ENCODE peak calls at places on chromosomes 16 and 17, in eight cellular contexts. P is H1, J is keratinocyte, O is H9, U is fibroblast of lung, X is neural progenitor cell, F is HepG2, G is HCT116. C is an unnamed sample.
A peak's percentile ranks its signal among the peaks of the same experiment; 100 is the strongest.

GRCh38 chr17:81470270-81470943 is 42.2 kb downstream of the ACTG1 start:
- DNase-seq in P (no peak), J (no peak), O (no peak), U (no peak), X (no peak), F (no peak), G (no peak), C (no peak)

GRCh38 chr17:44350733-44351226 is 5.7 kb downstream of the GRN start:
- DNase-seq in P (peak; percentile 90), J (no peak), O (peak; percentile 90), U (peak; percentile 25), X (peak; percentile 80), F (peak; percentile 57), G (no peak), C (peak; percentile 90)

GRCh38 chr16:79069634-79070033 is 530.9 kb downstream of the MAF start:
- DNase-seq in P (no peak), J (no peak), O (no peak), U (no peak), X (no peak), F (no peak), G (no peak), C (no peak)

GRCh38 chr17:27466748-27467375 is 10.6 kb downstream of the KSR1 start:
- DNase-seq in P (no peak), J (no peak), O (no peak), U (no peak), X (no peak), F (no peak), G (no peak), C (no peak)

GRCh38 chr16:50671644-50672260 is 9.4 kb downstream of the SNX20 start:
- DNase-seq in P (peak; percentile 74), J (peak; percentile 7), O (no peak), U (no peak), X (peak; percentile 52), F (peak; percentile 36), G (peak; percentile 64), C (peak; percentile 79)

GRCh38 chr16:9844361-9844760 is 337.9 kb downstream of the GRIN2A start:
- DNase-seq in P (no peak), J (no peak), O (no peak), U (peak; percentile 75), X (no peak), F (no peak), G (no peak), C (no peak)

GRCh38 chr16:67486805-67487204 is 3.5 kb upstream of the AGRP start:
- DNase-seq in P (no peak), J (no peak), O (no peak), U (no peak), X (no peak), F (no peak), G (no peak), C (peak; percentile 36)

GRCh38 chr17:76539631-76540271 is at the start of gene PRCD:
- DNase-seq in P (no peak), J (no peak), O (peak; percentile 58), U (no peak), X (peak; percentile 47), F (no peak), G (no peak), C (peak; percentile 53)

GRCh38 chr16:57533618-57534336 is 2.6 kb downstream of the CCDC102A start:
- DNase-seq in P (peak; percentile 43), J (no peak), O (peak; percentile 25), U (no peak), X (no peak), F (no peak), G (no peak), C (peak; percentile 62)

GRCh38 chr16:30121741-30122620 is 1.0 kb downstream of the MAPK3 start:
- DNase-seq in P (peak; percentile 47), J (no peak), O (peak; percentile 33), U (no peak), X (no peak), F (no peak), G (no peak), C (no peak)
- H2AFZ ChIP-seq in P (no peak overlapping the region), J (peak overlapping the region; percentile 66), O (no peak overlapping the region), U (no peak overlapping the region), X (peak overlapping the region; percentile 70), F (no peak overlapping the region), G (no peak overlapping the region), C (peak overlapping the region; percentile 12)

DNA sequence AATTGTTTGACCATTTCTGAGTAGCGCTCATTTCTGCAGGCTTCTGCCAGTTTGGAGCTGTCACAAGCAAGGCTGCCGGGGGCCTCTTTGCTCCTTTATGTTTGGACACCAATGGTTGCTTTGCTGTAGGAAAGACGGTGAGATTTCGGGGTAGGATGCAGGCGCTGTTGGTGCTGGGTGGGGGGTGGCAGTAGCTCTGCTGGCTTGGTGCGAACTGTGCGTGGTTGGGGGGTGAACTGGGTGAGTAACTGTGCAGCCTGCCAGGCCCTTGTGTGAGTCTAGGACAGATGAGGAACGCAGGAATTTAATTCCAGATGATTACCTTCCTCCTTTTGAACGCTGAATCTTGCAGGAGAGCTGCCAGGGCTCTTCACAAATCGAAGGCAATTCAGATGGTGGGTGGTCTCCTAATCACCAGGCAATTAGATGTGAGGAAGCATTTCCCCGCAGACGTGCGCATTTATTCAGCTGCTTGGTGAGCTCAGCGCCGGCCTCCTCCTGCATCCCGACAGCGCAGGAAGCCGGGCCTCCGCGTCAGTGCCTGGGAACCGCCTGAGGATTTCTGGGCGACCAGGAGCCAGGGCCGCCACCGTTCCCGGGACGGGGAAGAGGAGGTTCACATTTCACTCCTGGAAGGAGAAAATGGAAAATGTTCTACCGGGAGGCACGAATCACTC is 154.4 kb downstream of the FOXL1 start:
- DNase-seq in P (peak; percentile 72), J (no peak), O (peak; percentile 74), U (peak; percentile 82), X (peak; percentile 81), F (no peak), G (no peak), C (no peak)
- H3K4me2 ChIP-seq in P (peak overlapping the region; percentile 42), J (peak overlapping the region; percentile 48), O (peak overlapping the region; percentile 2), U (no peak overlapping the region), X (peak overlapping the region; percentile 35), F (no peak overlapping the region), G (no peak overlapping the region), C (no peak overlapping the region)

GRCh38 chr17:64653985-64654355 is 8.1 kb downstream of the SMURF2 start:
- DNase-seq in P (no peak), J (no peak), O (no peak), U (no peak), X (no peak), F (no peak), G (no peak), C (no peak)
- H3K9ac ChIP-seq in P (no peak overlapping the region), J (peak overlapping the region; percentile 48), O (no peak overlapping the region), U (no peak overlapping the region), X (no peak overlapping the region), F (no peak overlapping the region), G (peak overlapping the region; percentile 2), C (no peak overlapping the region)

DNA sequence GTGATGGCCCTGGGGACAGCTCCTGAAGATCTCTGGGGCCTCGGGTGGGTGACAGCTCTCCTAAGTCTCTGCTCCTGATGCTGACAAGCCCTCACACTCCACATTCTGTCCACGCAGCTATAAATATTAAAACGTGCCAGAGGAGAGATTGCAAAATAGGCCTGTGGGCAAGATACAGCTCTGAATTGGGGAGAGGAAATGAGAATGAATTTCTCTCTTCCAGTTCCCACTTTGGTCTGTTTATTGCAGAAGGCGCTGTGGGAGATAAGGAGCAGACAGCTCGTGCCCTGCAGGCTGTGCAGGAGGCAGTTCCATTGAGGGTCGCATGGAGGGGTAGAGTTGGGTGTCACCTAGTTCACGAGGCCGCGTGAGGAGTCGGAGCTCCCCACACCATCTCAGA is 87.5 kb upstream of the SDK2 start:
- DNase-seq in P (no peak), J (no peak), O (no peak), U (no peak), X (no peak), F (no peak), G (no peak), C (no peak)
- H2AFZ ChIP-seq in P (no peak overlapping the region), J (no peak overlapping the region), O (no peak overlapping the region), U (no peak overlapping the region), X (no peak overlapping the region), F (no peak overlapping the region), G (no peak overlapping the region), C (no peak overlapping the region)

DNA sequence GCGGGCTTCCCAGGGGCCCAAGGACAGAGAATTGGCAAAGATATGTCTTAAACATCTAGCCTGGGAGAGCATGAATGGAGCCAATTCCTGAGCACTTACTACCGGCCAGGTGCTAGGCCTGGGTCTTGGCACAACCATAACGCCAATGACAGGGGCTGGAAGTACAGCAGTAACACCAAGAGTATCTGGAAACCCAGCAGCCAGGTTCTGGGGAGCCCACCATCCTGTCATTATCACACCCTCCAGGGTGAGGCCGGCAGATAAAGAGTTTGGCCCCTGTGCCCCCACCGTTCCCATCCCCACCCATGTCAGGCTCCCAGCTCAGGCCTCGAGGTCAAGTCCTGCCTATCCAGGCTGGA is 512 bp upstream of the TMC8 start:
- DNase-seq in P (no peak), J (no peak), O (no peak), U (no peak), X (no peak), F (no peak), G (no peak), C (peak; percentile 70)
- H3K4me2 ChIP-seq in P (no peak overlapping the region), J (no peak overlapping the region), O (no peak overlapping the region), U (no peak overlapping the region), X (no peak overlapping the region), F (peak overlapping the region; percentile 90), G (peak overlapping the region; percentile 96), C (peak overlapping the region; percentile 98)

GRCh38 chr17:63223212-63223911 is 222.7 kb downstream of the CYB561 start:
- DNase-seq in P (no peak), J (no peak), O (no peak), U (no peak), X (no peak), F (no peak), G (no peak), C (no peak)

GRCh38 chr17:63221941-63222340 is 224.2 kb downstream of the CYB561 start:
- DNase-seq in P (no peak), J (no peak), O (no peak), U (no peak), X (no peak), F (no peak), G (no peak), C (no peak)

GRCh38 chr17:63222655-63223054 is 223.5 kb downstream of the CYB561 start:
- DNase-seq in P (no peak), J (no peak), O (no peak), U (peak; percentile 30), X (no peak), F (no peak), G (peak; percentile 4), C (no peak)

GRCh38 chr17:63224644-63225043 is 221.5 kb downstream of the CYB561 start:
- DNase-seq in P (no peak), J (no peak), O (no peak), U (no peak), X (no peak), F (no peak), G (no peak), C (no peak)
- H3K9ac ChIP-seq in P (no peak overlapping the region), J (no peak overlapping the region), O (no peak overlapping the region), U (no peak overlapping the region), X (no peak overlapping the region), F (no peak overlapping the region), G (no peak overlapping the region), C (no peak overlapping the region)

DNA sequence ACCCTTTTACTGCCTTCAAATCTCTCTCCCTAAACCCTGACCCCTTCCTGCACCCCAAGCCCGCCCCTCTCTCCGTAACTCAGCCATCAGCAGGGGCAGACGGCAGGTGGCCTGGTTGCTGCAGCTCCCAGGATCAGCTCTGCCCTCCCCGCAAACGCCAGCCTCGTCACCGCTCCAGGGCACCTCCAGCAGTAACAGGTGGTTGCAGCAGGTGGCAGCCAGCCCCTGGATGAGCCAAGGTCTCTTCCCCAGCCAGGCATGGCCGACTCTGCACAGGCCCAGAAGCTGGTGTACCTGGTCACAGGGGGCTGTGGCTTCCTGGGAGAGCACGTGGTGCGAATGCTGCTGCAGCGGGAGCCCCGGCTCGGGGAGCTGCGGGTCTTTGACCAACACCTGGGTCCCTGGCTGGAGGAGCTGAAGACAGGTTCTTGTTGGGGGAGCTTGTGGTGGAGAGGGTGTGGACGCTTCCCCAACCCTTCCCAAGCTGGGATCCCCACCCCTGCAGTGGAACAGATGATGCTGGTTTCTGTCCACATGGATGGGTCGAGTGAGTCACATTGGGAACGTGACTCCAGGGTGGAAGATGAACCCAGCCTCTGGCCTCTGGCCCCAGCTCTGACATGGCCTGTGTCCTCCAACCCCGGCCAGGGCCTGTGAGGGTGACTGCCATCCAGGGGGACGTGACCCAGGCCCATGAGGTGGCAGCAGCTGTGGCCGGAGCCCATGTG is 558 bp downstream of the HSD3B7 start:
- DNase-seq in P (peak; percentile 69), J (no peak), O (peak; percentile 81), U (no peak), X (peak; percentile 62), F (peak; percentile 86), G (peak; percentile 37), C (no peak)
- H2AFZ ChIP-seq in P (no peak overlapping the region), J (peak overlapping the region; percentile 23), O (no peak overlapping the region), U (peak overlapping the region; percentile 44), X (no peak overlapping the region), F (no peak overlapping the region), G (no peak overlapping the region), C (no peak overlapping the region)

C was measured in Karpas-422.